ENCODE peak calls at places on chromosome 16, in six cellular contexts. V is HL-60, I is psoas muscle, W is lower leg skin, G is PC-9, Y is upper lobe of left lung. C is an unnamed sample.

GRCh38 chr16:22648941-22649340 is 138.2 kb downstream of the NPIPB5 start:
- DNase-seq in V (no peak), I (no peak), W (no peak), G (no peak), Y (no peak), C (no peak)

GRCh38 chr16:53511403-53512280 is 8.6 kb upstream of the AKTIP start:
- DNase-seq in V (no peak), I (no peak), W (peak; percentile 64), G (peak; percentile 87), Y (peak; percentile 57), C (no peak)

GRCh38 chr16:86294535-86294934 is 215.8 kb upstream of the FOXF1 start:
- DNase-seq in V (no peak), I (no peak), W (no peak), G (no peak), Y (no peak), C (no peak)

GRCh38 chr16:1037023-1037933 is 35.3 kb upstream of the SSTR5 start:
- DNase-seq in V (peak; percentile 35), I (no peak), W (no peak), G (no peak), Y (no peak), C (no peak)

GRCh38 chr16:50697881-50698767 is 4.7 kb downstream of the NOD2 start:
- DNase-seq in V (no peak), I (no peak), W (peak; percentile 88), G (no peak), Y (peak; percentile 77), C (peak; percentile 31)

GRCh38 chr16:11636172-11636721 is 32.0 kb upstream of the SNN start:
- DNase-seq in V (no peak), I (no peak), W (no peak), G (peak; percentile 86), Y (peak; percentile 74), C (peak; percentile 93)

GRCh38 chr16:78125112-78125844 is 25.8 kb downstream of the WWOX start:
- DNase-seq in V (no peak), I (no peak), W (no peak), G (no peak), Y (no peak), C (no peak)

GRCh38 chr16:19907161-19907992 is 22.7 kb upstream of the GPRC5B start:
- DNase-seq in V (peak; percentile 62), I (peak; percentile 67), W (peak; percentile 90), G (peak; percentile 49), Y (peak; percentile 52), C (peak; percentile 57)

GRCh38 chr16:82732461-82732860 is 105.7 kb downstream of the CDH13 start:
- DNase-seq in V (no peak), I (no peak), W (no peak), G (no peak), Y (no peak), C (no peak)

GRCh38 chr16:678858-679807 is 1.1 kb upstream of the STUB1 start:
- DNase-seq in V (peak; percentile 55), I (peak; percentile 82), W (peak; percentile 94), G (peak; percentile 54), Y (peak; percentile 74), C (peak; percentile 68)

GRCh38 chr16:53960954-53961616 is 257.1 kb downstream of the FTO start:
- DNase-seq in V (no peak), I (no peak), W (no peak), G (no peak), Y (no peak), C (peak; percentile 63)

GRCh38 chr16:70694088-70694487 is 8.2 kb upstream of the MTSS2 start:
- DNase-seq in V (no peak), I (peak; percentile 82), W (no peak), G (peak; percentile 86), Y (no peak), C (no peak)

GRCh38 chr16:67943619-67944503 is at the start of gene LCAT:
- DNase-seq in V (no peak), I (peak; percentile 82), W (no peak), G (no peak), Y (no peak), C (no peak)

DNA sequence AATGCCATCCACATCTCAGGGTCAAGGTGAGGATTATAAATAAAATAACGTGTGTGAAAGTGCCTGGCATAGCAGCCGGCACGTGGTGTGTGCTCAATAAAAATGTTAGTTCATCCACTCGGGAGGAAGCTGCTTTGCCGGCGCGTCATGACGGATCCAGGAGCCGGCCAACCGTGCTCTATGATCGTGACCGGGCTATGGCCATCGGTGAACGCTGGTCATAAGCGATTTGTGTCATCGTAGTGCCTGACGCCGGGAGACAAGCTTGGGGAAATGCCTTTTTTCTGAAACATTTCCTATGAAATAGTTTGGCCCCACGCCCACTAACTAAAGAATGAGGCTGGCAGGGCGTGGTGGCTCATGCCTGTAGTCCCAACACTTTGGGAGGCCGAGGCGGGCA is 74.0 kb downstream of the CMC2 start:
- DNase-seq in V (no peak), I (peak; percentile 78), W (peak; percentile 87), G (peak; percentile 55), Y (no peak), C (peak; percentile 46)
- H3K4me3 ChIP-seq in V (no peak overlapping the region), I (peak overlapping the region; percentile 72), W (no peak overlapping the region), G (peak overlapping the region; percentile 40), Y (peak overlapping the region; percentile 30), C (peak overlapping the region; percentile 44)

DNA sequence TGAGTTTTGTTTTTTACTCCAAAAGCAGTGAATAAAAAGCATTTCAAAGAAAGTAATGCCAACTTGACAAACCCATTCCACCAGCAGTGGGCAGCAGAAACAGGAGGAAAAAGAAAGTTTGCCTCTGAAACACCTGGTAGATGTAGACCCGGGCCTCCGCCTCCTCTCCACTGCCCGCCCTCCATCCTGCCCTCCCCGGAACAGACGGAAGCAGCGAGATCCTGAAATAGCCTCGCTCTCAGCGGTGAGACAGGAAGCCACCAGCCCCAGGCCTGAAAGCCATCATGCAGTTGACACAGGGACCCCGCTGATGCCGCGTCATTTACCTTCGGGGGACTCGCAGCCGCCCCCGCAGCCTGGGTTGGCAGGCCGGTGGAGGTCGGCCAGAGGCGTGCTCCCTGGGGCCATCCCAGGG is 67.8 kb downstream of the C16orf78 start:
- DNase-seq in V (no peak), I (no peak), W (peak; percentile 87), G (no peak), Y (peak; percentile 35), C (no peak)
- TF ChIP-seq CTCF in V (no peak), I (no peak), W (no peak), G (no peak), Y (no peak), C (no peak)

DNA sequence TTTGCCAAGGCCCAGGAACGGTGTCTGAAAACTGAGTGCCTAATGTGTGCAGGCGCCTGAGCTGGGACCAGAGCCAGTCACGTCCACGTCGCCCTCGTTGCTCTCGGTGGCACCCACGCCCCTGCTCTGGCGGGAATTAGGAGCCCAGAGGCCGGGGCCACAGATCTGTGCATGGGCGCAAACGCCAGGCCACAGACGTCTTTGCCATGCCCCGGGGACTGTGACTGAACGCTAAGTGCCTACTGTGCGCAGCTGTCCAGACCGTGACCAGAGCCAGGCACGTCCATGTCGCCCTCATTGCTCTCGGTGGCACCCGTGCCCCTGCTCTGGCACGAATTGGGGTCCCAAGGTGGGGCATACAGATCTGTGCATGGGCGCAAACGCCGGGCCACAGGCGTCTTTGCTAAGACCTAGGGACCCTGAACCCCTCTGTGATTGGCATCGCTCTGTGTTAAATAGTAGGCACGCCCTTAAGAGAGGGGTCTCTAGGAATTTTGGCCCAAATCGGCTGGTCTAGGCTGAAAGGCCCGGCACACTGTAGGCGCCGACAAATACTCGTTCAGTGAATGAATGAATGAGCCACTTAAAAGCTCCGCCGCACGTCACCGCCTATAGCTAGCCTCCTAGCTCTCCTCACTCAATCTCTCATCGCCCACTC is 830 bp upstream of the UBALD1 start:
- DNase-seq in V (no peak), I (no peak), W (no peak), G (no peak), Y (no peak), C (no peak)
- H3K4me3 ChIP-seq in V (peak overlapping the region; percentile 13), I (peak overlapping the region; percentile 80), W (no peak overlapping the region), G (peak overlapping the region; percentile 87), Y (peak overlapping the region; percentile 96), C (peak overlapping the region; percentile 19)

GRCh38 chr16:23836078-23836403 is 258 bp downstream of the PRKCB start:
- DNase-seq in V (no peak), I (no peak), W (no peak), G (no peak), Y (no peak), C (no peak)

GRCh38 chr16:23837553-23838308 is 1.9 kb downstream of the PRKCB start:
- DNase-seq in V (peak; percentile 32), I (no peak), W (no peak), G (no peak), Y (no peak), C (no peak)

GRCh38 chr16:23838485-23839142 is 2.8 kb downstream of the PRKCB start:
- DNase-seq in V (no peak), I (no peak), W (no peak), G (no peak), Y (no peak), C (no peak)

GRCh38 chr16:23835390-23836077 is at the start of gene PRKCB:
- DNase-seq in V (peak; percentile 88), I (peak; percentile 81), W (peak; percentile 94), G (no peak), Y (peak; percentile 89), C (peak; percentile 68)

GRCh38 chr16:23836404-23837291 is 865 bp downstream of the PRKCB start:
- DNase-seq in V (peak; percentile 73), I (peak; percentile 59), W (no peak), G (no peak), Y (peak; percentile 69), C (no peak)
- TF ChIP-seq CTCF in V (no peak), I (no peak), W (no peak), G (no peak), Y (no peak), C (no peak)